ENCODE peak calls at places on chromosomes 5 and 9, in seven cellular contexts. One of them, this sample, is unnamed. For H3K27me3, the result is how much of the 10 kb centered on the place peaks cover.

GRCh38 chr9:15243086-15243485 is 63.9 kb downstream of the TTC39B start:
- DNase-seq in effector memory CD4-positive, alpha-beta T cell: no peak
- DNase-seq in PC-3: no peak
- DNase-seq in Panc1: no peak
- DNase-seq in left lung: no peak
- DNase-seq in body of pancreas: no peak
- DNase-seq in tibial nerve: no peak
- DNase-seq in this sample: no peak

GRCh38 chr9:114631166-114631565 is 20.1 kb downstream of the TMEM268 start:
- DNase-seq in left lung: no peak
- DNase-seq in Panc1: no peak
- DNase-seq in PC-3: no peak
- DNase-seq in effector memory CD4-positive, alpha-beta T cell: no peak
- DNase-seq in tibial nerve: no peak
- DNase-seq in body of pancreas: no peak
- DNase-seq in this sample: no peak

GRCh38 chr9:81724242-81724889 is 35.0 kb upstream of the TLE1 start:
- DNase-seq in PC-3: peak
- DNase-seq in tibial nerve: no peak
- DNase-seq in effector memory CD4-positive, alpha-beta T cell: no peak
- DNase-seq in body of pancreas: no peak
- DNase-seq in Panc1: no peak
- DNase-seq in left lung: no peak
- DNase-seq in this sample: no peak

GRCh38 chr5:155046591-155046990 is 33.0 kb downstream of the KIF4B start:
- DNase-seq in tibial nerve: no peak
- DNase-seq in left lung: no peak
- DNase-seq in effector memory CD4-positive, alpha-beta T cell: no peak
- DNase-seq in body of pancreas: peak
- DNase-seq in PC-3: no peak
- DNase-seq in Panc1: no peak
- DNase-seq in this sample: no peak

GRCh38 chr9:35719546-35719945 is 12.4 kb downstream of the TLN1 start:
- DNase-seq in PC-3: no peak
- DNase-seq in Panc1: no peak
- DNase-seq in effector memory CD4-positive, alpha-beta T cell: no peak
- DNase-seq in tibial nerve: no peak
- DNase-seq in left lung: no peak
- DNase-seq in body of pancreas: no peak
- DNase-seq in this sample: no peak

GRCh38 chr5:126597156-126597555 is 2.1 kb upstream of the ALDH7A1 start:
- DNase-seq in effector memory CD4-positive, alpha-beta T cell: no peak
- DNase-seq in Panc1: peak
- DNase-seq in left lung: no peak
- DNase-seq in body of pancreas: no peak
- DNase-seq in tibial nerve: no peak
- DNase-seq in PC-3: peak
- DNase-seq in this sample: no peak

GRCh38 chr9:113548221-113549041 is 84.9 kb downstream of the RGS3 start:
- DNase-seq in tibial nerve: no peak
- DNase-seq in Panc1: no peak
- DNase-seq in PC-3: no peak
- DNase-seq in effector memory CD4-positive, alpha-beta T cell: no peak
- DNase-seq in left lung: peak
- DNase-seq in body of pancreas: peak
- DNase-seq in this sample: no peak

GRCh38 chr9:83599071-83599470 is 23.9 kb upstream of the IDNK start:
- DNase-seq in body of pancreas: no peak
- DNase-seq in Panc1: no peak
- DNase-seq in PC-3: no peak
- DNase-seq in tibial nerve: no peak
- DNase-seq in left lung: no peak
- DNase-seq in effector memory CD4-positive, alpha-beta T cell: no peak
- DNase-seq in this sample: no peak

GRCh38 chr5:176387384-176387925 is 943 bp downstream of the NOP16 start:
- DNase-seq in left lung: no peak
- DNase-seq in Panc1: no peak
- DNase-seq in body of pancreas: no peak
- DNase-seq in tibial nerve: no peak
- DNase-seq in effector memory CD4-positive, alpha-beta T cell: no peak
- DNase-seq in PC-3: no peak
- DNase-seq in this sample: no peak

GRCh38 chr5:40220260-40220659 is 459.5 kb upstream of the PTGER4 start:
- DNase-seq in PC-3: no peak
- DNase-seq in body of pancreas: no peak
- DNase-seq in effector memory CD4-positive, alpha-beta T cell: no peak
- DNase-seq in Panc1: no peak
- DNase-seq in left lung: no peak
- DNase-seq in tibial nerve: no peak
- DNase-seq in this sample: no peak

GRCh38 chr9:117464941-117465616 is 50.2 kb upstream of the ASTN2 start:
- DNase-seq in PC-3: no peak
- DNase-seq in body of pancreas: no peak
- DNase-seq in tibial nerve: no peak
- DNase-seq in Panc1: no peak
- DNase-seq in effector memory CD4-positive, alpha-beta T cell: no peak
- DNase-seq in left lung: no peak
- DNase-seq in this sample: no peak

GRCh38 chr5:5080790-5081189 is 59.3 kb upstream of the ADAMTS16 start:
- DNase-seq in Panc1: no peak
- DNase-seq in left lung: no peak
- DNase-seq in body of pancreas: no peak
- DNase-seq in effector memory CD4-positive, alpha-beta T cell: no peak
- DNase-seq in PC-3: no peak
- DNase-seq in tibial nerve: no peak
- DNase-seq in this sample: no peak

GRCh38 chr5:135225856-135226560 is 173.0 kb downstream of the MACROH2A1 start:
- DNase-seq in Panc1: no peak
- DNase-seq in left lung: peak
- DNase-seq in PC-3: no peak
- DNase-seq in tibial nerve: no peak
- DNase-seq in body of pancreas: no peak
- DNase-seq in effector memory CD4-positive, alpha-beta T cell: no peak
- DNase-seq in this sample: no peak

GRCh38 chr5:135228236-135228635 is 170.8 kb downstream of the MACROH2A1 start:
- DNase-seq in Panc1: no peak
- DNase-seq in PC-3: no peak
- DNase-seq in effector memory CD4-positive, alpha-beta T cell: no peak
- DNase-seq in body of pancreas: no peak
- DNase-seq in tibial nerve: no peak
- DNase-seq in left lung: peak
- DNase-seq in this sample: no peak

GRCh38 chr5:135229679-135230132 is 169.3 kb downstream of the MACROH2A1 start:
- DNase-seq in effector memory CD4-positive, alpha-beta T cell: no peak
- DNase-seq in PC-3: no peak
- DNase-seq in tibial nerve: no peak
- DNase-seq in Panc1: no peak
- DNase-seq in left lung: peak
- DNase-seq in body of pancreas: no peak
- DNase-seq in this sample: no peak

GRCh38 chr5:135229122-135229521 is 169.9 kb downstream of the MACROH2A1 start:
- DNase-seq in left lung: peak
- DNase-seq in Panc1: no peak
- DNase-seq in PC-3: no peak
- DNase-seq in tibial nerve: no peak
- DNase-seq in effector memory CD4-positive, alpha-beta T cell: no peak
- DNase-seq in body of pancreas: no peak
- DNase-seq in this sample: no peak

DNA sequence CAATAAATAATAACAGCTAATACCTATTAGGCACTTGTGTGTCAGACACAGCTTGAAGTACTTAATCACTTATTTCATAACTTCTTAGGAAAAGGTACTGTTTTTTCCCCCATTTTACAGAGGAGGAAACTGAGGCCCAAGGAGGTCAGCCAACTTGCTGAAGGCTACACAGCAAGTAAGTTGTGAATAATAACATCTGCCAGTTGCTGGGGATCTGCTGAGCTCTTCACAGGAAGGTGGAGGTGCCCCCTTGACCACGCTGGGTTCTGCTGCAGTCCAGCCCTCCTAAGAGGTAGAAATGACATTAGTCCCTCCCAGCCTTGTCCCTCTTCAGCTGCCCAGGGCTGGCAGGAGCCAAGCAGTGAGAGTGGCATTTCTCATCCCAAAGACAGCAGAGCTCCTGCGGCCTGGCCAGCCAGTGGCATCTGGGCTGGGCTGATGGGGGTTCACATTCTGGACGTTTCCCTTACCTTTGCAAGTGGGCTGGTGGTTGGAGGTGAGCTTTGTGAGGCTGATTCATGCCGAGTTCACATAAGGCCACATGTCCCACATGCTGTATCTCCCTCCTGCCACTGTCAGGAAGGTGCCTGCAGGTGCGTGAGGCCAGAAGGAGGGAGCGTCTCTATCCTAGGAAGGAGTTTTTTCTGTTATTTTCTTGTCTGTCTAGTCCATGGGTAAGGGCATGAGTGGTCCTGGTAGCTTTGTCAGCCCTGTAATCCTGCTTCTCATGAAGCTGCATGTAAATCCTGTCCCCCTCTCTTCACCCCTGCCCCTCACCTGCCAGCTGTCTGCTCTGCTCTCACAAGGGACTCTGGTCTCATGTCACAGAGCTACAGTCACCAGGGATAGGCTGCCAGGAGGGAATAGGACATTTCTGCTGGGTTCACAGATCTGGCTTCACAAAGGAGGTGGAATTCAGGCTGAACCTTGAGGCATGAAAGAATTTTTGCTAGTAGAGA is 171.7 kb downstream of the MACROH2A1 start:
- DNase-seq in tibial nerve: no peak
- DNase-seq in PC-3: no peak
- DNase-seq in effector memory CD4-positive, alpha-beta T cell: no peak
- DNase-seq in Panc1: no peak
- DNase-seq in left lung: peak
- DNase-seq in body of pancreas: no peak
- DNase-seq in this sample: no peak
- H3K27me3 ChIP-seq in tibial nerve: under half
- H3K27me3 ChIP-seq in PC-3: under half
- H3K27me3 ChIP-seq in effector memory CD4-positive, alpha-beta T cell: under half
- H3K27me3 ChIP-seq in Panc1: under half
- H3K27me3 ChIP-seq in left lung: under half
- H3K27me3 ChIP-seq in body of pancreas: under half
- H3K27me3 ChIP-seq in this sample: under half

DNA sequence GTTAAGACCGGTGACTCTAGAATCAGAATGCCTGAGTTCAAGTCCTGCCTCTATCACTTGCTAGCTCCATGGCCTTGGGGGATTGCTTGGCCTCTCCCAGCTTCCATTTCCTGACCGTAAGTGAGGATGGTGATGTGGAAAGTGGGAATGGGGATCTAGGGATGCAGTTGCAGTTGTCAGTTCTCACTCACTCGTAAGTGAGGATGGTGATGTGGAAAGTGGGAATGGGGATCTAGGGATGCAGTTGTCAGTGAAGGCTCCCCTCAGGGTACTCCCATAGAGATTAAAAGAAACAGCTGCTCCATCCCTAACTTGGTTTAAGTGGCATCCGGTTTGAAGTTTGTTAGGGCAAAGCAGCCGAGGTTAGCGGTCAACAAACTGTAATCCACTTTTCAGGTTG is 3.0 kb upstream of the IL9 start:
- DNase-seq in PC-3: no peak
- DNase-seq in effector memory CD4-positive, alpha-beta T cell: no peak
- DNase-seq in tibial nerve: no peak
- DNase-seq in left lung: no peak
- DNase-seq in body of pancreas: no peak
- DNase-seq in Panc1: no peak
- DNase-seq in this sample: no peak
- H3K27me3 ChIP-seq in PC-3: under half
- H3K27me3 ChIP-seq in effector memory CD4-positive, alpha-beta T cell: under half
- H3K27me3 ChIP-seq in tibial nerve: under half
- H3K27me3 ChIP-seq in left lung: half or more
- H3K27me3 ChIP-seq in body of pancreas: under half
- H3K27me3 ChIP-seq in Panc1: under half
- H3K27me3 ChIP-seq in this sample: under half

DNA sequence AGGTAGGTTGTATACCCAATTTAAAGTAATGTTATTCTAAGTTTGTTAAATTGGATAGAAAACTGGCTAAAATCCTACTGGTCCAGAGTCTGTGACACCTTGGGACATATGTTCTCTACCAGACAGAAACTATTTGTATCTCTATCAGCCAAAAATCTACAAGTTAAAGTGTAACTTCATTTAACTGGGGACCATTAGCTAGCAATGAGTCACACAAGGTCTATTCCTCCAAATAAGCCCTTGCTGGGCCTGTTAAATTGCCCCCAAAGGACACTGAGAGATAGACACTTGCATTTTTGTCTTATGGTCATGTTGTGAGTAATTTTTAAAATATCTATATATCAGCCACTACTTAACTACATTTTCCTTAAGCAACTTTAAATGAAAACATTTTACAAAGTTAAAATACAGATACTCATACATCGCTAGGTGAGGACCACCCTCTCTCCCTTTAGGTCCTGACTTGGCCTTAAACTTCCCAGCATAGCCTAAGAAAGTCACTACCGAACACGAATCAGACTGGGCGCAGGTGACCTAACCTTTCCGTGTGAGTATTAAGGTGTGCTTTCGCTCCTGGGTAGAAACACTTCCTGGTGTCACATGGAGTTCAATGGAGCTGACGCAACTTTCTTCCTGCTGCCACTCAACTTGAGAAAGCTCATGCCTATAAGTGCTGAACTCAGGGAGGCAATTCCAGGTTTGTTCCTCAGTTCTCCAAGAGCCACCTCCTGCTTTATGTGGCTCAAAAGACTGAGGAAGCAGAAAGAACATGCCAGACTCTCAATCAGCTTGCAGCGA is 249.1 kb downstream of the DIRAS2 start:
- DNase-seq in effector memory CD4-positive, alpha-beta T cell: no peak
- DNase-seq in tibial nerve: no peak
- DNase-seq in body of pancreas: peak
- DNase-seq in PC-3: no peak
- DNase-seq in Panc1: no peak
- DNase-seq in left lung: no peak
- DNase-seq in this sample: peak
- H3K27me3 ChIP-seq in effector memory CD4-positive, alpha-beta T cell: under half
- H3K27me3 ChIP-seq in tibial nerve: under half
- H3K27me3 ChIP-seq in body of pancreas: under half
- H3K27me3 ChIP-seq in PC-3: under half
- H3K27me3 ChIP-seq in Panc1: under half
- H3K27me3 ChIP-seq in left lung: under half
- H3K27me3 ChIP-seq in this sample: under half

DNA sequence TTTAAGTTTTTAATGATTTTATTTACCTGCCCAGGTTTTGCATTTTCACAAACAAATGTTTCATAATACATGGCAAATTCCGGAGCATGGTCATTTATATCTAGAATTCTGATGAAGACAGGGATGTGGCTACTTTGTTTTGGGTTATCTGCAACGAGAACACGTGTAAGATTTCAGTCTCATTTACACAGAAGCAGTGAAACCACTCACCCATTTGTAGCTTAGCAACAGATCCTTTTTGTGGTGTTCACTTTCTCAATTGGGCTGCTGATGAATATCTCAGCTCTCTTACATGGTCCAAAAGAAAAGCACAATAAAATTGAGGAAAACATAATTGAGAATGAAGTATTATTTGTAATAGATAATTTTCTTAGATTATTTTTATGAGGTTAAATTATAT is 148.6 kb downstream of the CDH9 start:
- DNase-seq in body of pancreas: no peak
- DNase-seq in PC-3: no peak
- DNase-seq in effector memory CD4-positive, alpha-beta T cell: no peak
- DNase-seq in Panc1: no peak
- DNase-seq in left lung: no peak
- DNase-seq in tibial nerve: no peak
- DNase-seq in this sample: no peak
- H3K27me3 ChIP-seq in body of pancreas: under half
- H3K27me3 ChIP-seq in PC-3: under half
- H3K27me3 ChIP-seq in effector memory CD4-positive, alpha-beta T cell: under half
- H3K27me3 ChIP-seq in Panc1: under half
- H3K27me3 ChIP-seq in left lung: under half
- H3K27me3 ChIP-seq in tibial nerve: under half
- H3K27me3 ChIP-seq in this sample: under half